ENCODE peak calls at places on chromosomes 13 and 19, in ten cellular contexts. I is IMR-90, U is WERI-Rb-1, C is AG10803, J is AG04449, H is tibial nerve, Q is fibroblast of lung, D is brain microvascular endothelial cell, M is cardiac muscle cell, N is thoracic aorta. O is an unnamed sample.

GRCh38 chr19:55504981-55505380 is 16.7 kb downstream of the SSC5D start:
- DNase-seq in I (no peak), U (no peak), C (no peak), J (no peak), H (no peak), Q (no peak), D (no peak), M (no peak), N (no peak), O (no peak)

GRCh38 chr13:50341526-50341925 is 326.3 kb downstream of the KCNRG start:
- DNase-seq in I (no peak), U (no peak), C (no peak), J (no peak), H (no peak), Q (no peak), D (no peak), M (no peak), N (no peak), O (no peak)

GRCh38 chr13:27797228-27797624 is 4.9 kb downstream of the GSX1 start:
- DNase-seq in I (peak), U (peak), C (peak), J (no peak), H (no peak), Q (peak), D (peak), M (peak), N (no peak), O (peak)

GRCh38 chr13:20064128-20064527 is 96.7 kb downstream of the GJA3 start:
- DNase-seq in I (peak), U (no peak), C (no peak), J (no peak), H (no peak), Q (peak), D (peak), M (no peak), N (no peak), O (no peak)

GRCh38 chr19:3121821-3122511 is 13.9 kb upstream of the GNA15 start:
- DNase-seq in I (no peak), U (no peak), C (no peak), J (no peak), H (no peak), Q (no peak), D (no peak), M (no peak), N (no peak), O (no peak)

GRCh38 chr13:72500851-72501250 is 226.6 kb downstream of the MZT1 start:
- DNase-seq in I (no peak), U (no peak), C (no peak), J (no peak), H (no peak), Q (no peak), D (no peak), M (no peak), N (no peak), O (no peak)

GRCh38 chr19:38362076-38362945 is 12.1 kb upstream of the PSMD8 start:
- DNase-seq in I (peak), U (peak), C (peak), J (no peak), H (peak), Q (peak), D (peak), M (peak), N (no peak), O (peak)

GRCh38 chr19:41409288-41409687 is 11.7 kb downstream of the BCKDHA start:
- DNase-seq in I (peak), U (no peak), C (peak), J (no peak), H (no peak), Q (peak), D (no peak), M (peak), N (no peak), O (peak)

GRCh38 chr19:4297901-4298771 is 4.1 kb downstream of the TMIGD2 start:
- DNase-seq in I (no peak), U (no peak), C (no peak), J (no peak), H (no peak), Q (peak), D (peak), M (no peak), N (no peak), O (no peak)

GRCh38 chr19:4988770-4989251 is 19.9 kb downstream of the KDM4B start:
- DNase-seq in I (peak), U (peak), C (peak), J (no peak), H (no peak), Q (peak), D (peak), M (no peak), N (peak), O (no peak)

GRCh38 chr13:45700971-45701900 is 884 bp upstream of the CBY2 start:
- DNase-seq in I (no peak), U (peak), C (no peak), J (no peak), H (no peak), Q (no peak), D (no peak), M (no peak), N (no peak), O (no peak)

GRCh38 chr13:76116931-76117330 is 480.8 kb downstream of the LMO7 start:
- DNase-seq in I (no peak), U (no peak), C (no peak), J (no peak), H (no peak), Q (no peak), D (no peak), M (no peak), N (no peak), O (no peak)

GRCh38 chr13:25971499-25972145 is 80.2 kb downstream of the SHISA2 start:
- DNase-seq in I (no peak), U (no peak), C (no peak), J (no peak), H (no peak), Q (no peak), D (no peak), M (no peak), N (no peak), O (no peak)

GRCh38 chr19:16161848-16162247 is 11.5 kb downstream of the CIB3 start:
- DNase-seq in I (peak), U (no peak), C (peak), J (no peak), H (no peak), Q (peak), D (peak), M (no peak), N (no peak), O (peak)

GRCh38 chr19:28482221-28482620 is 730.7 kb downstream of the UQCRFS1 start:
- DNase-seq in I (no peak), U (peak), C (no peak), J (no peak), H (no peak), Q (peak), D (no peak), M (no peak), N (no peak), O (no peak)

GRCh38 chr19:19215792-19216191 is 4.0 kb downstream of the NCAN start:
- DNase-seq in I (no peak), U (no peak), C (no peak), J (no peak), H (no peak), Q (no peak), D (no peak), M (no peak), N (no peak), O (no peak)

GRCh38 chr19:18063463-18063862 is 23.3 kb downstream of the IL12RB1 start:
- DNase-seq in I (no peak), U (peak), C (no peak), J (no peak), H (no peak), Q (no peak), D (no peak), M (peak), N (no peak), O (no peak)

GRCh38 chr13:74825170-74825948 is 656.6 kb downstream of the TBC1D4 start:
- DNase-seq in I (peak), U (no peak), C (peak), J (peak), H (no peak), Q (peak), D (peak), M (no peak), N (no peak), O (no peak)

GRCh38 chr13:40484101-40484800 is 182.2 kb downstream of the FOXO1 start:
- DNase-seq in I (no peak), U (no peak), C (no peak), J (no peak), H (no peak), Q (no peak), D (no peak), M (no peak), N (no peak), O (no peak)

GRCh38 chr13:26247011-26247410 is 6.9 kb upstream of the CDK8 start:
- DNase-seq in I (no peak), U (no peak), C (no peak), J (no peak), H (no peak), Q (no peak), D (no peak), M (no peak), N (no peak), O (no peak)

GRCh38 chr13:48401480-48401879 is 11.4 kb downstream of the LPAR6 start:
- DNase-seq in I (no peak), U (no peak), C (peak), J (no peak), H (no peak), Q (no peak), D (no peak), M (no peak), N (no peak), O (no peak)

GRCh38 chr13:64662887-64663593 is 2567.1 kb downstream of the PCDH9 start:
- DNase-seq in I (no peak), U (no peak), C (no peak), J (no peak), H (no peak), Q (no peak), D (no peak), M (no peak), N (no peak), O (no peak)

GRCh38 chr19:3358919-3359849 is 7.2 kb upstream of the NFIC start:
- DNase-seq in I (peak), U (peak), C (peak), J (no peak), H (no peak), Q (peak), D (no peak), M (peak), N (no peak), O (peak)

GRCh38 chr19:3464797-3465235 is 15.5 kb downstream of the SMIM24 start:
- DNase-seq in I (no peak), U (no peak), C (no peak), J (no peak), H (no peak), Q (no peak), D (no peak), M (peak), N (no peak), O (no peak)

GRCh38 chr13:34675626-34676025 is 266.4 kb upstream of the NBEA start:
- DNase-seq in I (no peak), U (no peak), C (no peak), J (no peak), H (no peak), Q (peak), D (peak), M (no peak), N (no peak), O (no peak)

GRCh38 chr13:109687559-109688448 is 98.6 kb downstream of the IRS2 start:
- DNase-seq in I (no peak), U (no peak), C (no peak), J (no peak), H (no peak), Q (no peak), D (no peak), M (no peak), N (no peak), O (no peak)

GRCh38 chr13:90793261-90793785 is 554.2 kb upstream of the MIR17HG start:
- DNase-seq in I (no peak), U (no peak), C (peak), J (no peak), H (no peak), Q (peak), D (no peak), M (no peak), N (no peak), O (no peak)

GRCh38 chr19:19900124-19900523 is 622 bp upstream of the ZNF93 start:
- DNase-seq in I (peak), U (peak), C (peak), J (peak), H (no peak), Q (peak), D (peak), M (peak), N (no peak), O (peak)

GRCh38 chr13:28558126-28558525 is 63.2 kb upstream of the FLT1 start:
- DNase-seq in I (peak), U (no peak), C (peak), J (peak), H (no peak), Q (peak), D (peak), M (no peak), N (no peak), O (no peak)

GRCh38 chr13:76853481-76853880 is 32.7 kb downstream of the KCTD12 start:
- DNase-seq in I (no peak), U (no peak), C (no peak), J (no peak), H (no peak), Q (peak), D (no peak), M (no peak), N (no peak), O (no peak)

GRCh38 chr19:10450853-10451609 is 30.7 kb downstream of the PDE4A start:
- DNase-seq in I (no peak), U (peak), C (no peak), J (no peak), H (no peak), Q (no peak), D (no peak), M (no peak), N (no peak), O (no peak)

GRCh38 chr19:34172661-34173144 is 399 bp downstream of the LSM14A start:
- DNase-seq in I (no peak), U (no peak), C (no peak), J (no peak), H (no peak), Q (no peak), D (peak), M (no peak), N (no peak), O (peak)

GRCh38 chr13:43546821-43547220 is 240.0 kb downstream of the ENOX1 start:
- DNase-seq in I (no peak), U (peak), C (no peak), J (no peak), H (no peak), Q (no peak), D (no peak), M (no peak), N (no peak), O (no peak)

GRCh38 chr19:15641901-15642491 is 1.3 kb downstream of the CYP4F3 start:
- DNase-seq in I (no peak), U (no peak), C (no peak), J (no peak), H (no peak), Q (no peak), D (no peak), M (no peak), N (no peak), O (no peak)

GRCh38 chr13:50592412-50593145 is 250.9 kb downstream of the DLEU7 start:
- DNase-seq in I (peak), U (no peak), C (peak), J (peak), H (no peak), Q (peak), D (no peak), M (no peak), N (no peak), O (no peak)

GRCh38 chr19:43152217-43152616 is 34.1 kb downstream of the PSG5 start:
- DNase-seq in I (peak), U (no peak), C (no peak), J (no peak), H (no peak), Q (peak), D (no peak), M (no peak), N (no peak), O (peak)

GRCh38 chr19:47507031-47507430 is 7.8 kb downstream of the NAPA start:
- DNase-seq in I (no peak), U (peak), C (no peak), J (no peak), H (no peak), Q (no peak), D (no peak), M (peak), N (no peak), O (no peak)

GRCh38 chr13:112345826-112346172 is 30.4 kb upstream of the SPACA7 start:
- DNase-seq in I (no peak), U (no peak), C (no peak), J (no peak), H (no peak), Q (no peak), D (no peak), M (no peak), N (no peak), O (no peak)

GRCh38 chr13:27005976-27006518 is 165.6 kb downstream of the USP12 start:
- DNase-seq in I (no peak), U (no peak), C (no peak), J (no peak), H (no peak), Q (no peak), D (no peak), M (no peak), N (no peak), O (no peak)

DNA sequence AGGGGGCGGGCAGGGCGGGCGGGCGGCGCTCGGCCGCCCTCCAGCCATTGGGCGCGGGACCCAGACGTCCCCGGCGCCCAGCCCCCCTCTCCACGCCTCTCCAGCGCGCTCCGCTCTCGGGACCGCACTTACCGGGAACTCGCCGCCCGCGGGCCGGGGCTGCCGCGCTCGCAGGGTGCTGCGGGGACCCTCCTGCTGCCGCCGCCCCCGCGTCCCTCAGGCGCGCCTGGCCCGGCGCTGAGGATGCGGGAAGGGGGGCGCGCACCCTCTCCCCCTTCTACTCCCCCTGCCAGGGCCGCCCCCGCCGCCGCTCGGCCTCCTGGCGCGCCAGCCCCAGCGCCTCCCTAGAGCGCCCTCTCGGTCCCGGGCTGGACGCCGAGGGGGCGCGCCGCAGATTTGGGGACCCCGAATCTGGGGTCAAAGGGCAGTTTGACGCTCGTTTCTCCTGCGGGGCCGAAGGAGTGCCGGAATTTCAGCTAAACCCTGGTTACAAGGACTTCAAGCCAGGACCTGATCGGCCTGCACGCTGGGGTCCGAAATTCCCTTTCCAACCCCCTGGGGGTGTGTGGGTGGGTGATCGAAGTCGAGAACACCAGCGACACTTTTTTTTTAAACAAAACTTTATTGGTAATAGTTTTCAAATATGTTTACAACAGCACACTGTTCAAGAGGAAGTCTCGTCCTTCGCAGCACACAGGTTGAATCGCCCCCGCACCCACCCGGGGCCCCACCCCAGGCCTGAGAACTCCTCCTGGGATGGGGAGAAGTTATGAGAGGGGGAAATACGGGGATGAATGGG is 734 bp upstream of the SAMD1 start:
- DNase-seq in I (peak), U (peak), C (peak), J (no peak), H (peak), Q (peak), D (peak), M (no peak), N (no peak), O (peak)
- TF ChIP-seq CTCF in I (peak), U (peak), C (peak), J (peak), H (no peak), Q (peak), D (peak), M (peak), N (peak), O (no peak)

DNA sequence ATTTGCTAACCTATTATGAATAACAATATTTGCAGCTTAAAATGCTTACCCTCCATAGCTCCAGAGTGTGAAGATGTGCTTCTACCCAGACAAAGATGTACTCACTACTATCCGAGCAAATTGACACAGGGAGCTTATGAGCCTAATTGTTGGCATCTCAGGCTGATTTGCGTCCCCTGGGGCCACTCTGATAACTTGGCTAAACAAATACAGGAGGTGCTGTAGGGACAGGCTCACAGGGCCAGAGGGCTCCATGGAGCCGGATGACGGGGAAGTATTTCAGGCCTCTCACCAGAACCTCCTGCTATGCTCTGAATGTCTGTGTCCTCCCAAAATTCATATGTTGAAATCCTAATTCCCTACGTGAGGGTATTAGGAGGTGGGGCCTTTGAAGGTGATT is 26.7 kb upstream of the C19orf12 start:
- DNase-seq in I (no peak), U (no peak), C (no peak), J (no peak), H (no peak), Q (no peak), D (no peak), M (no peak), N (no peak), O (no peak)
- TF ChIP-seq CTCF in I (no peak), U (no peak), C (no peak), J (no peak), H (no peak), Q (no peak), D (no peak), M (no peak), N (no peak), O (no peak)

GRCh38 chr13:98144501-98145350 is 1.8 kb downstream of the FARP1 start:
- DNase-seq in I (peak), U (peak), C (peak), J (peak), H (no peak), Q (peak), D (no peak), M (peak), N (no peak), O (peak)
- TF ChIP-seq CTCF in I (peak), U (peak), C (peak), J (peak), H (no peak), Q (peak), D (peak), M (peak), N (no peak), O (no peak)

GRCh38 chr19:45528744-45529453 is 21.6 kb downstream of the VASP start:
- DNase-seq in I (no peak), U (no peak), C (no peak), J (no peak), H (no peak), Q (peak), D (no peak), M (peak), N (no peak), O (peak)
- TF ChIP-seq CTCF in I (no peak), U (no peak), C (no peak), J (no peak), H (no peak), Q (no peak), D (no peak), M (no peak), N (no peak), O (no peak)

GRCh38 chr13:70634893-70635292 is 526.6 kb upstream of the KLHL1 start:
- DNase-seq in I (no peak), U (no peak), C (no peak), J (no peak), H (no peak), Q (no peak), D (no peak), M (no peak), N (no peak), O (no peak)
- TF ChIP-seq CTCF in I (no peak), U (no peak), C (no peak), J (no peak), H (no peak), Q (no peak), D (no peak), M (no peak), N (no peak), O (no peak)

DNA sequence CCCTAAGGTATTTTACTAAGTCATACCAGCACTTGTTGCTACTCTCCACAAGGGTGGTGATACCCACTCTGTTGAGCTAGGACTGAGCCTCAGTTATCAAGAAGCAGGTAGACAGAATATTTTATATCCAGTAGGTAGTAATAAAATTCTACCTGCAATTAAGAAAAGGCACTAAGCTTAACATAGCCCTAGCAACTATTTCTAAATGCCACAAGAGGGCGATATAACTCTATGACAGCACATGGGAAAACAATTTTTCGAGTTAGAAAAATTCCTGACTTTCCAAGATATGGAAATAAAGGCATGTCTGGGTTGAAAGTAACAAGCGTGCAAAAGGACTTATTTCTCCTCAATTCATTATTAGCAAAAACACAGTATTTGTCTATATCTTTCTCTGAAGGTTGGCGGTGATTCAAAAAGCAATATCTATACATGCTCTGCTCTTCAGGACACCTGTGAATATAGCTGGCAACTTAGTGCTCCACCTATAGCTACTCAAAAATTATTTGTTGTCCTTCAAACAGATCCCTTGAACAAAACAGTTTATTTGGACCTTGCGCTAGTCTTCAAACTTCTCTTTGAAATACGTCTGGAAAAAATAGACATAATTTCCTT is 14.7 kb downstream of the CCDC169 start:
- DNase-seq in I (peak), U (no peak), C (peak), J (no peak), H (no peak), Q (peak), D (no peak), M (peak), N (no peak), O (no peak)
- TF ChIP-seq CTCF in I (peak), U (peak), C (peak), J (peak), H (peak), Q (peak), D (peak), M (peak), N (peak), O (peak)